ENCODE peak calls at places on chromosomes 3 and 15, in four cellular contexts. Q, O, M and D are unnamed samples.

GRCh38 chr3:16536996-16537395 is 23.5 kb upstream of the RFTN1 start:
- DNase-seq in O (no peak), M (no peak), Q (no peak), D (no peak)

GRCh38 chr3:60076307-60076706 is 1026.5 kb upstream of the CFAP20DC start:
- DNase-seq in Q (no peak), O (no peak), M (no peak), D (no peak)

GRCh38 chr3:19994796-19995195 is 17.3 kb downstream of the PP2D1 start:
- DNase-seq in O (no peak), M (no peak), Q (no peak), D (peak)

GRCh38 chr15:49831206-49831965 is 210.5 kb downstream of the DTWD1 start:
- DNase-seq in Q (no peak), O (no peak), M (no peak), D (peak)

GRCh38 chr3:147414369-147415135 is 5.4 kb downstream of the ZIC1 start:
- DNase-seq in Q (no peak), O (no peak), M (no peak), D (no peak)

GRCh38 chr15:66472176-66472999 is 25.2 kb downstream of the SNAPC5 start:
- DNase-seq in M (no peak), Q (no peak), O (peak), D (peak)

GRCh38 chr15:70892002-70892911 is at the start of the genes LRRC49 and THAP10:
- DNase-seq in O (peak), M (peak), Q (peak), D (peak)

GRCh38 chr3:13397316-13397715 is 22.8 kb downstream of the NUP210 start:
- DNase-seq in O (no peak), M (no peak), Q (no peak), D (no peak)

GRCh38 chr3:177468816-177469590 is 271.7 kb upstream of the TBL1XR1 start:
- DNase-seq in M (no peak), O (no peak), Q (no peak), D (peak)

GRCh38 chr3:25441234-25441856 is 13.3 kb downstream of the RARB start:
- DNase-seq in O (no peak), Q (no peak), M (peak), D (no peak)

GRCh38 chr3:57966823-57967222 is 41.4 kb upstream of the FLNB start:
- DNase-seq in O (no peak), M (no peak), Q (no peak), D (peak)

GRCh38 chr15:94412979-94413741 is 181.8 kb downstream of the MCTP2 start:
- DNase-seq in O (peak), Q (no peak), M (no peak), D (peak)

GRCh38 chr3:15071699-15072098 is 6.6 kb upstream of the MRPS25 start:
- DNase-seq in M (no peak), Q (no peak), O (no peak), D (no peak)

GRCh38 chr15:48914717-48915116 is 36.8 kb downstream of the EID1 start:
- DNase-seq in O (no peak), Q (no peak), M (no peak), D (no peak)

GRCh38 chr3:182937293-182938051 is 42.9 kb downstream of the DCUN1D1 start:
- DNase-seq in O (no peak), Q (no peak), M (peak), D (no peak)

GRCh38 chr3:31377045-31377642 is 155.6 kb upstream of the STT3B start:
- DNase-seq in M (no peak), O (peak), Q (no peak), D (peak)

GRCh38 chr3:99920530-99921376 is 103.1 kb downstream of the CMSS1 start:
- DNase-seq in Q (no peak), O (peak), M (peak), D (peak)

GRCh38 chr15:78322243-78322642 is 17.9 kb upstream of the CRABP1 start:
- DNase-seq in O (no peak), Q (peak), M (no peak), D (peak)

GRCh38 chr3:15360786-15361493 is 28.6 kb upstream of the SH3BP5 start:
- DNase-seq in M (no peak), Q (no peak), O (no peak), D (peak)

GRCh38 chr15:52357949-52358348 is 62.3 kb upstream of the MYO5C start:
- DNase-seq in O (no peak), Q (no peak), M (no peak), D (no peak)

GRCh38 chr3:125145751-125146475 is 66.6 kb downstream of the SLC12A8 start:
- DNase-seq in M (no peak), O (no peak), Q (no peak), D (no peak)

GRCh38 chr15:88586401-88587162 is 34.6 kb upstream of the AEN start:
- DNase-seq in Q (peak), M (no peak), O (no peak), D (peak)

GRCh38 chr3:41488501-41488900 is 289.2 kb downstream of the CTNNB1 start:
- DNase-seq in M (no peak), O (no peak), Q (no peak), D (no peak)

GRCh38 chr3:151769175-151769574 is 35.4 kb downstream of the AADACL2 start:
- DNase-seq in O (no peak), M (no peak), Q (no peak), D (no peak)

GRCh38 chr3:15099364-15100098 is 583 bp upstream of the RBSN start:
- DNase-seq in O (no peak), Q (peak), M (peak), D (no peak)

GRCh38 chr15:32979710-32980109 is 214.8 kb downstream of the FMN1 start:
- DNase-seq in O (no peak), M (no peak), Q (no peak), D (peak)

GRCh38 chr3:38649500-38650247 is at the start of gene SCN5A:
- DNase-seq in O (no peak), M (peak), Q (peak), D (no peak)

GRCh38 chr3:55622116-55622515 is 135.0 kb upstream of the WNT5A start:
- DNase-seq in M (no peak), Q (no peak), O (no peak), D (peak)

GRCh38 chr3:89950772-89951171 is 843.4 kb downstream of the EPHA3 start:
- DNase-seq in Q (no peak), M (no peak), O (no peak), D (no peak)

GRCh38 chr3:58665410-58665809 is 1.2 kb downstream of the FAM3D start:
- DNase-seq in M (no peak), Q (no peak), O (no peak), D (peak)

GRCh38 chr3:68972358-68972979 is 40.1 kb upstream of the TAFA4 start:
- DNase-seq in M (peak), Q (peak), O (peak), D (peak)

GRCh38 chr3:105823149-105823866 is 45.5 kb downstream of the CBLB start:
- DNase-seq in Q (no peak), M (peak), O (peak), D (peak)

GRCh38 chr3:55169608-55170010 is 241.8 kb upstream of the LRTM1 start:
- DNase-seq in Q (no peak), M (no peak), O (no peak), D (peak)

GRCh38 chr3:59117378-59117777 is 67.6 kb upstream of the CFAP20DC start:
- DNase-seq in Q (no peak), M (no peak), O (no peak), D (no peak)

GRCh38 chr15:29994284-29994683 is 88.5 kb upstream of the GOLGA8J start:
- DNase-seq in M (no peak), O (no peak), Q (no peak), D (no peak)
- H2AFZ ChIP-seq in M (no peak), O (no peak), Q (no peak), D (no peak)

GRCh38 chr3:197791120-197792018 is at the start of gene LRCH3:
- DNase-seq in O (peak), Q (peak), M (peak), D (peak)
- TF ChIP-seq SMC3 in O (no peak), Q (no peak), M (no peak), D (no peak)

GRCh38 chr3:4856986-4857385 is 122.3 kb upstream of the BHLHE40 start:
- DNase-seq in Q (no peak), O (no peak), M (no peak), D (no peak)
- H2AFZ ChIP-seq in Q (no peak), O (no peak), M (no peak), D (no peak)

DNA sequence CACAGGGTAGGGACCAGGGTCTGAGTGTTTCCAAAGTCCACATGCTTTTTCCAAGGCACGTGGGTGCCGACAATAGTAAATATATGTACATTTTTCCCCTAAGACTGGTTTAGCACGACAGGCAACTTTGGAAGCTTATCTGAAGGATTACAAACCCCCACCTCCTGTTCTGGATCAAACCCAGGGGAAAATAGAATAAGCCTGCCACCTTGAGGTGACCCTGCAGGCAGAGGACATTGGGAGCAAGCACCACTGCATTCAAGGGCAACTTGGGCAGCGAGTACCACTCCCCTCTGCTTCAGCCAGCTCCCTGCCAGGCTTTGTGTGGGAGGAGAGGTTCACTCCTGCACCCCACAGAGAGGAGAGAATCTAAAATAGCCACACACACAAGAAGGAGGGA is 44.8 kb downstream of the KBTBD12 start:
- DNase-seq in O (peak), M (peak), Q (peak), D (peak)
- TF ChIP-seq SMC3 in O (no peak), M (peak), Q (peak), D (peak)

GRCh38 chr15:55770808-55771207 is 27.9 kb upstream of the PRTG start:
- DNase-seq in M (no peak), Q (peak), O (no peak), D (no peak)
- H2AFZ ChIP-seq in M (no peak), Q (no peak), O (no peak), D (no peak)

DNA sequence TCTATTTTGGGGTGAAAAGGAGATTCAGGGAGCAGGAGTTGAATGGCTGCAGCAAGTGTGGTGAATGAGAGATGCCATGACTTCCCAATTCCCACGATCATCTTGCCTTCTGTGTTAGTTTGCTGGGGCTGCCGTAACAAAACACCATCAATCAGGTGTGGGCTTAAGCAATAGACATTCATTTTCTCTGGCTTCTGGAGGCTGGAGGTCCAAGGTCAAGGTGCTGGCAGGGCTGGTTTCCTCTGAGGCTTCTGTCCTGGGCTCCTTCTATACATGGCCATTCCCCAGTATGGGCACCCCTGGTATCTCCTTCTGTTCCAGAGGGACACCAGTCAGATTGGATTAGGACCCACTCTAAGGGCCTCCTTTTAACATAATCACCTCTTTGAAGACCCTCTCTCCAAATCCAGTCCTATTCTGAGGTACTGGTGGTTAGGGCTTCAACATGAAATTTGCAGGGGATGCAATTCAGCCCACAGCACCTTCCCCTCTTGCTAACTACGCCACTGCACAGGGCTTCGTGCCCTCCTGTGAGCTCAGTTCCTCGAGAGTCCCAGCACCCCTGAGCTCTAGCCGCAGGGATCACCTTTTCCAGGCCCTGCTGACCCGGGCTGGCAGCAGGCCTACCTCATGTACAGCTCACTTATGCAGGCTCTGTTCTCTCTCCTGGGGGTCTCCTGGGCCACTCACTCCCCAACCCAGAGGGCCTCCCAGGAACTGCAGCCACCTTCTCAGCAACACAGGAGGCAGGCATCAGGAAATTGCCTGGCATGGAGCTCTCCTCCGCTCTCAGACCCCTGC is 37.3 kb upstream of the SLC6A11 start:
- DNase-seq in O (no peak), Q (no peak), M (no peak), D (no peak)
- TF ChIP-seq SMC3 in O (no peak), Q (no peak), M (no peak), D (no peak)